ENCODE peak calls at places on chromosome 7, in five cellular contexts. F is tibial artery, D is AG08396, E is epithelial cell of esophagus, M is H7. Z is an unnamed sample.

GRCh38 chr7:1659696-1660095 is 10.4 kb upstream of the ELFN1 start:
- DNase-seq in F (peak; percentile 7), D (no peak), E (peak; percentile 27), M (no peak), Z (no peak)

GRCh38 chr7:143334244-143334643 is 18.3 kb downstream of the CLCN1 start:
- DNase-seq in F (no peak), D (no peak), E (no peak), M (no peak), Z (no peak)

GRCh38 chr7:127792528-127793342 is 140.7 kb downstream of the SND1 start:
- DNase-seq in F (no peak), D (no peak), E (peak; percentile 44), M (peak; percentile 62), Z (peak; percentile 42)

GRCh38 chr7:6444516-6445269 is 3.1 kb downstream of the DAGLB start:
- DNase-seq in F (no peak), D (no peak), E (no peak), M (no peak), Z (no peak)

GRCh38 chr7:30382607-30383006 is 96.0 kb downstream of the NOD1 start:
- DNase-seq in F (no peak), D (no peak), E (no peak), M (no peak), Z (no peak)

GRCh38 chr7:39357648-39358047 is 208.6 kb upstream of the YAE1 start:
- DNase-seq in F (no peak), D (no peak), E (no peak), M (peak; percentile 60), Z (peak; percentile 37)

GRCh38 chr7:1415389-1415990 is 43.8 kb downstream of the MICALL2 start:
- DNase-seq in F (no peak), D (no peak), E (no peak), M (no peak), Z (no peak)

GRCh38 chr7:73976761-73977625 is 51.0 kb upstream of the ELN start:
- DNase-seq in F (peak; percentile 77), D (no peak), E (no peak), M (peak; percentile 60), Z (peak; percentile 24)

Z was measured in NCI-H526.